ENCODE peak calls at places on chromosomes 4 and X, in five cellular contexts. H is CD8-positive, alpha-beta T cell; S is Peyer's patch; A is tibial nerve; Z is IMR-90. I is an unnamed sample. For H3K4me1, the result is how much of the 10 kb centered on the place peaks cover.

GRCh38 chr4:186192068-186192751 is 843 bp downstream of the CYP4V2 start:
- DNase-seq in H (peak), S (peak), A (peak), Z (peak), I (no peak)

GRCh38 chr4:122980860-122981259 is 58.5 kb upstream of the NUDT6 start:
- DNase-seq in H (no peak), S (no peak), A (no peak), Z (no peak), I (no peak)

GRCh38 chrX:35617836-35618235 is 180.3 kb upstream of the MAGEB16 start:
- DNase-seq in H (no peak), S (no peak), A (no peak), Z (no peak), I (no peak)

GRCh38 chr4:101074326-101074725 is 273.0 kb downstream of the PPP3CA start:
- DNase-seq in H (no peak), S (no peak), A (no peak), Z (no peak), I (no peak)

GRCh38 chr4:158155656-158156356 is 17.0 kb downstream of the GASK1B start:
- DNase-seq in H (no peak), S (no peak), A (no peak), Z (no peak), I (no peak)

GRCh38 chr4:26812049-26812729 is 48.5 kb upstream of the STIM2 start:
- DNase-seq in H (no peak), S (no peak), A (no peak), Z (no peak), I (no peak)

GRCh38 chr4:90120037-90120436 is 7.2 kb upstream of the CCSER1 start:
- DNase-seq in H (no peak), S (no peak), A (no peak), Z (no peak), I (no peak)

GRCh38 chrX:115694028-115694427 is 133.1 kb downstream of the PLS3 start:
- DNase-seq in H (no peak), S (no peak), A (no peak), Z (no peak), I (no peak)

GRCh38 chr4:612749-613125 is 12.6 kb upstream of the PDE6B start:
- DNase-seq in H (no peak), S (no peak), A (no peak), Z (no peak), I (no peak)

GRCh38 chrX:50618788-50619558 is 148.3 kb upstream of the DGKK start:
- DNase-seq in H (no peak), S (no peak), A (no peak), Z (no peak), I (no peak)

GRCh38 chr4:108544504-108544903 is 75.9 kb upstream of the RPL34 start:
- DNase-seq in H (no peak), S (no peak), A (no peak), Z (peak), I (no peak)

GRCh38 chrX:78384486-78384885 is 57.1 kb upstream of the CYSLTR1 start:
- DNase-seq in H (no peak), S (no peak), A (no peak), Z (no peak), I (no peak)

GRCh38 chrX:97405031-97405685 is 521.5 kb downstream of the RPA4 start:
- DNase-seq in H (no peak), S (no peak), A (no peak), Z (peak), I (no peak)

GRCh38 chr4:67084801-67085200 is 460.5 kb downstream of the CENPC start:
- DNase-seq in H (no peak), S (no peak), A (no peak), Z (no peak), I (no peak)

GRCh38 chr4:95499176-95499760 is 49.5 kb downstream of the UNC5C start:
- DNase-seq in H (no peak), S (no peak), A (no peak), Z (no peak), I (no peak)

GRCh38 chr4:102824398-102824797 is 3.0 kb downstream of the UBE2D3 start:
- DNase-seq in H (no peak), S (no peak), A (no peak), Z (peak), I (no peak)

GRCh38 chrX:153514259-153514658 is 3.2 kb upstream of the ATP2B3 start:
- DNase-seq in H (no peak), S (no peak), A (no peak), Z (no peak), I (no peak)

GRCh38 chrX:113651306-113651705 is 810.7 kb upstream of the AMOT start:
- DNase-seq in H (no peak), S (no peak), A (no peak), Z (no peak), I (no peak)

GRCh38 chrX:69618803-69619202 is 2.9 kb downstream of the EDA start:
- DNase-seq in H (no peak), S (no peak), A (no peak), Z (peak), I (no peak)

GRCh38 chr4:73066928-73067327 is 2.6 kb downstream of the COX18 start:
- DNase-seq in H (no peak), S (no peak), A (no peak), Z (no peak), I (no peak)

GRCh38 chrX:150936556-150936955 is 38.1 kb upstream of the CD99L2 start:
- DNase-seq in H (no peak), S (no peak), A (no peak), Z (no peak), I (no peak)

GRCh38 chr4:120865985-120866384 is 56.5 kb downstream of the PRDM5 start:
- DNase-seq in H (no peak), S (no peak), A (no peak), Z (peak), I (no peak)
- TF ChIP-seq CTCF in H (no peak), S (no peak), A (no peak), Z (no peak), I (no peak)

GRCh38 chrX:130111935-130112221 is 1.6 kb upstream of the ELF4 start:
- DNase-seq in H (no peak), S (no peak), A (no peak), Z (no peak), I (no peak)

GRCh38 chrX:130111220-130111934 is 1.1 kb upstream of the ELF4 start:
- DNase-seq in H (no peak), S (no peak), A (no peak), Z (no peak), I (peak)

GRCh38 chrX:130108647-130109428 is 1.5 kb downstream of the ELF4 start:
- DNase-seq in H (peak), S (peak), A (no peak), Z (no peak), I (peak)

GRCh38 chrX:130109429-130110378 is 593 bp downstream of the ELF4 start:
- DNase-seq in H (no peak), S (no peak), A (no peak), Z (peak), I (no peak)

GRCh38 chrX:130110379-130111219 is at the start of gene ELF4:
- DNase-seq in H (peak), S (peak), A (no peak), Z (peak), I (peak)
- H3K27ac ChIP-seq in H (peak), S (peak), A (peak), Z (peak), I (peak)

GRCh38 chr4:88169298-88169697 is 10.9 kb upstream of the ABCG2 start:
- DNase-seq in H (no peak), S (no peak), A (no peak), Z (no peak), I (no peak)
- H3K4me1 ChIP-seq in H (under half), S (under half), A (under half), Z (under half), I (under half)

DNA sequence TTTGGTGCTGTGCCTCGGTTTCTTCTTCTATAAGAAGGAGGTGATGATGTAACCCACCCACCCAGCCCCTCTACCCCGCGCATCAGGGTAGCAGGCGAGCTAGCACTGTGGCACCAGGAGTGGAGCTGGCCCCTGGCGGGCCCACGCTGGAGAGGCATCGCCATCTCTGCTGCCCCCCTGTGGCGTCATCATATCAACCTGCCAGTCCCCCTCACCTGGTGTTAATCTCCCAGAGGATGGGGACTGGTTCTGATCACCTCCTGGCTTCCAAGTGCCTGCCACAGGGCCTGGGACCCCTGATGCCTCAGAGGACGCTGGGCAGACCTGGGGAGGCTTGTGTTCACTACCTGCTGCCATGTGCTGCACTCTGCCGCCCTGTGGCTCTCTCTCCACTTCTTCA is 6.3 kb upstream of the SORCS2 start:
- DNase-seq in H (no peak), S (peak), A (no peak), Z (no peak), I (peak)
- TF ChIP-seq CTCF in H (no peak), S (no peak), A (peak), Z (peak), I (no peak)

GRCh38 chrX:13473666-13474516 is 95.5 kb upstream of the EGFL6 start:
- DNase-seq in H (peak), S (no peak), A (no peak), Z (peak), I (no peak)

GRCh38 chrX:13470680-13470967 is 98.8 kb upstream of the EGFL6 start:
- DNase-seq in H (no peak), S (no peak), A (no peak), Z (no peak), I (no peak)

GRCh38 chrX:13471269-13471668 is 98.1 kb upstream of the EGFL6 start:
- DNase-seq in H (no peak), S (no peak), A (no peak), Z (no peak), I (no peak)

GRCh38 chrX:13469963-13470679 is 99.3 kb upstream of the EGFL6 start:
- DNase-seq in H (no peak), S (no peak), A (no peak), Z (peak), I (no peak)

GRCh38 chrX:13472975-13473665 is 96.3 kb upstream of the EGFL6 start:
- DNase-seq in H (no peak), S (no peak), A (no peak), Z (no peak), I (no peak)
- H3K27ac ChIP-seq in H (peak), S (no peak), A (peak), Z (peak), I (peak)

GRCh38 chr4:1833307-1834046 is 22.5 kb downstream of the LETM1 start:
- DNase-seq in H (no peak), S (no peak), A (no peak), Z (no peak), I (no peak)
- H3K4me1 ChIP-seq in H (under half), S (under half), A (under half), Z (under half), I (under half)

DNA sequence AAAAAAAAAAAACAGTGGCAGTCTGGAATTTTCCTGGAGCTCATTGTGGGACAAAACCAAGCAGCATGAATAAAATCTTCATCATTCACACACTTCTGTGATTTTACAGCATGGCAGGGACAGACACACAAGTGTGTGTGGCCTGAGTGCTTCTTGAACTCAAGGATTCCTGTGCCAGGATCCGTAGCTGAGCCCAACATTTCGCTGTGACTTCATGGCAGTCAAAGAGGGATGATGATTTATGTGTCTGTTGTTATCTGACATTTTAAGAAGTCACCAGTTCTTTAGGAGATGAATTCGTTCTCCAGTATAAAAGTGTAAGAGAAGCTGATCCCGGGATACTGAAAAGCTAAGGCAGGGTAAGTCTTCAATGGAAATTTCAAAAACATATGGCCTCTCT is 57.0 kb downstream of the ING2 start:
- DNase-seq in H (no peak), S (no peak), A (no peak), Z (no peak), I (no peak)
- TF ChIP-seq CTCF in H (no peak), S (no peak), A (no peak), Z (no peak), I (no peak)

GRCh38 chrX:145002776-145003175 is 244.5 kb upstream of the SPANXN1 start:
- DNase-seq in H (no peak), S (no peak), A (no peak), Z (no peak), I (no peak)

GRCh38 chrX:145003443-145003842 is 243.9 kb upstream of the SPANXN1 start:
- DNase-seq in H (no peak), S (no peak), A (no peak), Z (no peak), I (no peak)
- H3K27ac ChIP-seq in H (no peak), S (no peak), A (no peak), Z (no peak), I (no peak)

GRCh38 chrX:37776283-37776986 is 3.4 kb upstream of the CYBB start:
- DNase-seq in H (no peak), S (no peak), A (no peak), Z (no peak), I (no peak)

GRCh38 chrX:37781808-37782207 is 1.9 kb downstream of the CYBB start:
- DNase-seq in H (no peak), S (no peak), A (no peak), Z (no peak), I (no peak)

GRCh38 chrX:37776987-37777325 is 2.9 kb upstream of the CYBB start:
- DNase-seq in H (no peak), S (no peak), A (no peak), Z (no peak), I (no peak)

GRCh38 chrX:37783284-37783683 is 3.4 kb downstream of the CYBB start:
- DNase-seq in H (no peak), S (no peak), A (no peak), Z (no peak), I (peak)

DNA sequence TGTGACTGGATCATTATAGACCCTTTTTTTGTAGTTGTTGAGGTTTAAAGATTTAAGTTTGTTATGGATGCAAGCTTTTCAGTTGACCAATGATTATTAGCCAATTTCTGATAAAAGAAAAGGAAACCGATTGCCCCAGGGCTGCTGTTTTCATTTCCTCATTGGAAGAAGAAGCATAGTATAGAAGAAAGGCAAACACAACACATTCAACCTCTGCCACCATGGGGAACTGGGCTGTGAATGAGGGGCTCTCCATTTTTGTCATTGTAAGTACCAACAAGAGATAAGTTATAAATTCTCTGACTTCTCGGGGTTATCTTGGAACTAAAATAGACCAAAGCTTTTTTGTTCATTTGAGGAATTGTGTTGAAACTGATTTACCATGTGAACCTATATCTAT is at the start of gene CYBB:
- DNase-seq in H (no peak), S (peak), A (no peak), Z (no peak), I (no peak)
- H3K4me1 ChIP-seq in H (under half), S (under half), A (under half), Z (under half), I (under half)